ENCODE peak calls at places on chromosomes 4 and X, in ten cellular contexts. X is NCI-H187; H is activated naive CD8-positive, alpha-beta T cell treated with anti-CD3 and anti-CD28 coated beads, Interleukin-2, amount 50 U/mL, for 24 hours; Q is iPS-NIHi11; P is brain microvascular endothelial cell; T is LoVo; V is effector memory CD4-positive, alpha-beta T cell; I is GM03348; L is amniotic stem cell; F is head of caudate nucleus. N is an unnamed sample.

GRCh38 chrX:2426289-2426882 is 74.4 kb downstream of the DHRSX start:
- DNase-seq in X (no peak), H (no peak), Q (no peak), P (no peak), T (no peak), V (no peak), I (no peak), L (no peak), F (no peak), N (no peak)

GRCh38 chr4:4395849-4396627 is 9.1 kb downstream of the NSG1 start:
- DNase-seq in X (peak; percentile 84), H (no peak), Q (peak; percentile 61), P (peak; percentile 45), T (no peak), V (no peak), I (no peak), L (no peak), F (peak; percentile 68), N (no peak)

GRCh38 chrX:118188977-118189376 is 72.4 kb upstream of the KLHL13 start:
- DNase-seq in X (no peak), H (no peak), Q (no peak), P (no peak), T (no peak), V (no peak), I (no peak), L (no peak), F (no peak), N (no peak)

GRCh38 chr4:102299708-102300107 is 45.6 kb downstream of the SLC39A8 start:
- DNase-seq in X (no peak), H (peak; percentile 9), Q (peak; percentile 68), P (peak; percentile 54), T (peak; percentile 20), V (no peak), I (peak; percentile 66), L (peak; percentile 15), F (peak; percentile 51), N (peak; percentile 50)

GRCh38 chrX:72061091-72061490 is 70.6 kb downstream of the RTL5 start:
- DNase-seq in X (no peak), H (no peak), Q (no peak), P (no peak), T (no peak), V (no peak), I (no peak), L (no peak), F (no peak), N (no peak)

GRCh38 chr4:153341575-153342090 is 2.9 kb upstream of the MND1 start:
- DNase-seq in X (no peak), H (no peak), Q (no peak), P (peak; percentile 40), T (peak; percentile 67), V (no peak), I (peak; percentile 19), L (no peak), F (no peak), N (peak; percentile 10)

GRCh38 chr4:176290520-176290919 is 21.5 kb upstream of the ASB5 start:
- DNase-seq in X (no peak), H (no peak), Q (no peak), P (no peak), T (no peak), V (no peak), I (no peak), L (no peak), F (no peak), N (no peak)

GRCh38 chr4:155777971-155778710 is 19.3 kb downstream of the GUCY1B1 start:
- DNase-seq in X (no peak), H (no peak), Q (no peak), P (no peak), T (no peak), V (no peak), I (peak; percentile 30), L (no peak), F (no peak), N (no peak)

GRCh38 chr4:139014391-139015268 is 951 bp upstream of the NOCT start:
- DNase-seq in X (no peak), H (no peak), Q (peak; percentile 34), P (peak; percentile 92), T (peak; percentile 83), V (no peak), I (peak; percentile 87), L (peak; percentile 68), F (no peak), N (peak; percentile 81)

N was measured in myocyte.